ENCODE peak calls at places on chromosomes 5 and 9, in five cellular contexts. J is cardiac muscle cell, F is PC-9, B is MG63, S is PC-3. Q is an unnamed sample. For H3K36me3, the result is how much of the 10 kb centered on the place peaks cover.

GRCh38 chr5:111680737-111681413 is 76.1 kb downstream of the NREP start:
- DNase-seq in J (no peak), F (peak), B (peak), S (peak), Q (peak)

GRCh38 chr5:56359809-56360685 is 126.9 kb upstream of the ANKRD55 start:
- DNase-seq in J (no peak), F (no peak), B (no peak), S (no peak), Q (no peak)

GRCh38 chr5:140145818-140146522 is 20.2 kb downstream of the IGIP start:
- DNase-seq in J (peak), F (no peak), B (no peak), S (peak), Q (peak)

GRCh38 chr5:168883253-168883880 is 304.2 kb upstream of the PANK3 start:
- DNase-seq in J (peak), F (no peak), B (no peak), S (no peak), Q (no peak)

GRCh38 chr5:81852277-81853004 is 101.5 kb upstream of the SSBP2 start:
- DNase-seq in J (peak), F (peak), B (no peak), S (no peak), Q (no peak)

GRCh38 chr5:37490931-37491330 is 111.8 kb downstream of the WDR70 start:
- DNase-seq in J (no peak), F (no peak), B (no peak), S (no peak), Q (no peak)

GRCh38 chr5:1509346-1510085 is 14.2 kb downstream of the LPCAT1 start:
- DNase-seq in J (no peak), F (no peak), B (no peak), S (no peak), Q (no peak)

GRCh38 chr5:122292357-122292756 is 19.7 kb upstream of the SNCAIP start:
- DNase-seq in J (no peak), F (no peak), B (no peak), S (no peak), Q (no peak)

GRCh38 chr5:122458278-122458872 is 146.3 kb downstream of the SNCAIP start:
- DNase-seq in J (peak), F (no peak), B (peak), S (peak), Q (peak)

GRCh38 chr5:13866792-13867191 is 77.7 kb downstream of the DNAH5 start:
- DNase-seq in J (peak), F (no peak), B (peak), S (peak), Q (peak)

GRCh38 chr9:77224750-77225312 is 47.5 kb downstream of the VPS13A start:
- DNase-seq in J (no peak), F (no peak), B (no peak), S (no peak), Q (peak)

GRCh38 chr5:35640623-35641022 is 23.0 kb downstream of the SPEF2 start:
- DNase-seq in J (no peak), F (no peak), B (no peak), S (no peak), Q (no peak)

GRCh38 chr9:69573666-69574456 is 98.3 kb downstream of the APBA1 start:
- DNase-seq in J (no peak), F (no peak), B (no peak), S (no peak), Q (peak)

GRCh38 chr5:16810503-16810854 is 125.6 kb downstream of the MYO10 start:
- DNase-seq in J (no peak), F (no peak), B (no peak), S (no peak), Q (no peak)

GRCh38 chr5:149529463-149529862 is 21.8 kb downstream of the CSNK1A1 start:
- DNase-seq in J (no peak), F (no peak), B (no peak), S (no peak), Q (no peak)

GRCh38 chr5:181223041-181223728 is at the start of gene TRIM41:
- DNase-seq in J (peak), F (peak), B (peak), S (peak), Q (peak)

GRCh38 chr9:27108981-27109541 is at the start of gene TEK:
- DNase-seq in J (peak), F (no peak), B (no peak), S (no peak), Q (no peak)

GRCh38 chr5:31157719-31158118 is 35.8 kb upstream of the CDH6 start:
- DNase-seq in J (no peak), F (no peak), B (no peak), S (no peak), Q (no peak)

GRCh38 chr9:22415941-22416691 is 30.5 kb upstream of the DMRTA1 start:
- DNase-seq in J (no peak), F (no peak), B (no peak), S (peak), Q (no peak)

GRCh38 chr9:133100518-133101355 is 20.3 kb downstream of the RALGDS start:
- DNase-seq in J (no peak), F (no peak), B (no peak), S (no peak), Q (no peak)

GRCh38 chr9:133103987-133104505 is 17.0 kb downstream of the RALGDS start:
- DNase-seq in J (no peak), F (no peak), B (no peak), S (no peak), Q (no peak)

GRCh38 chr9:133103183-133103986 is 17.7 kb downstream of the RALGDS start:
- DNase-seq in J (peak), F (peak), B (peak), S (peak), Q (no peak)

GRCh38 chr9:133101356-133102189 is 19.5 kb downstream of the RALGDS start:
- DNase-seq in J (no peak), F (no peak), B (no peak), S (no peak), Q (no peak)

DNA sequence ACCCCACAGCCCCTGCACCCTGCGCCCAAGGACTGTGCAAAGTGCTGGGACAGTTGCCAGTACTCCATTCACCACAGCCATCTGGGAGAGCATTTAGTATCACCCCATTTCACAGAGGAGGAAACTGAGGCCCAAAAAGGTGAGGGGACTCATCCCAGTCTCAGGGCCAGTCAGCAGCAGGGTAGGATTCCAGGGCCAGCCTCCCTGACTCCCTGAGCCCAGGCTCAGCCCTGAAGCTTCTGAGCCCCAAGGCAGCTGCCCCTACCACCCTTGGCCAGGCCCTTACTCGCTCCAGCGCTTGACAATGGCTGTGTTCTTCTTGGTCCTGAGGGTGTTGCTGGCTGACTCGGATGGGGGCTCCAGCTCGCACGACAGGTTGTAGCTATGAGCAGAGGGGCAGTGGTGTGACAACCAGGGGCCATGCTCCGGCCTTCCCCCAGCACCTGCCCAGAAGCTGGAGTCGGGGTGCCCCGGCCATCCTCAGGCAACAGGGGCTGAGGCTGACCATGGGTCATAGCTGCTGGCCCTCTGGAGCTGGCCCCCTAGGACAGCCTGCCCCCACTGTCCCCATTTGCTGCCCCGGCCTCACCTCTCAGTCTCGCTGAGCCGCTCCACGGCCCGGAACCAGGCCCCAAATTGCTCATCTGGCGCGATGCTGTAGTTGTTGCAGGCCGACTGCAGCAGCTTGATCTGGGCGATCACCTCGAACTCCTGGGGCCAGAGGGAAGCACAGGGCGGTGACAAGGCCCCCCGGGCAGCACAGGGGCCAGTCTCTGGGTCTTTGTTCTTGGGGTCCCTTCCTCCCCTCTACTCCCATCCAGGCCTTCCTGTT is 18.6 kb downstream of the RALGDS start:
- DNase-seq in J (no peak), F (no peak), B (no peak), S (no peak), Q (no peak)
- H3K36me3 ChIP-seq in J (under half), F (under half), B (half or more), S (under half), Q (half or more)

GRCh38 chr9:100111235-100111634 is 12.2 kb downstream of the INVS start:
- DNase-seq in J (peak), F (no peak), B (peak), S (peak), Q (peak)
- H3K36me3 ChIP-seq in J (under half), F (under half), B (under half), S (under half), Q (under half)

GRCh38 chr5:135382131-135382530 is 16.9 kb downstream of the MACROH2A1 start:
- DNase-seq in J (no peak), F (no peak), B (no peak), S (no peak), Q (no peak)

GRCh38 chr5:135384898-135385297 is 14.1 kb downstream of the MACROH2A1 start:
- DNase-seq in J (no peak), F (no peak), B (no peak), S (no peak), Q (no peak)

GRCh38 chr5:135386096-135386495 is 12.9 kb downstream of the MACROH2A1 start:
- DNase-seq in J (no peak), F (no peak), B (peak), S (peak), Q (no peak)

GRCh38 chr5:135385576-135385975 is 13.5 kb downstream of the MACROH2A1 start:
- DNase-seq in J (no peak), F (no peak), B (no peak), S (no peak), Q (no peak)

GRCh38 chr5:135383803-135384495 is 15.1 kb downstream of the MACROH2A1 start:
- DNase-seq in J (no peak), F (no peak), B (no peak), S (no peak), Q (no peak)
- H3K36me3 ChIP-seq in J (under half), F (under half), B (half or more), S (half or more), Q (under half)

GRCh38 chr9:83980395-83981125 is at the start of gene RMI1:
- DNase-seq in J (peak), F (peak), B (peak), S (peak), Q (peak)

GRCh38 chr9:83976372-83976771 is 3.6 kb downstream of the HNRNPK start:
- DNase-seq in J (no peak), F (no peak), B (no peak), S (no peak), Q (no peak)

GRCh38 chr9:83978992-83979811 is 813 bp downstream of the HNRNPK start:
- DNase-seq in J (peak), F (peak), B (peak), S (peak), Q (peak)

GRCh38 chr9:83979812-83980394 is at the start of gene HNRNPK:
- DNase-seq in J (peak), F (peak), B (peak), S (peak), Q (peak)

DNA sequence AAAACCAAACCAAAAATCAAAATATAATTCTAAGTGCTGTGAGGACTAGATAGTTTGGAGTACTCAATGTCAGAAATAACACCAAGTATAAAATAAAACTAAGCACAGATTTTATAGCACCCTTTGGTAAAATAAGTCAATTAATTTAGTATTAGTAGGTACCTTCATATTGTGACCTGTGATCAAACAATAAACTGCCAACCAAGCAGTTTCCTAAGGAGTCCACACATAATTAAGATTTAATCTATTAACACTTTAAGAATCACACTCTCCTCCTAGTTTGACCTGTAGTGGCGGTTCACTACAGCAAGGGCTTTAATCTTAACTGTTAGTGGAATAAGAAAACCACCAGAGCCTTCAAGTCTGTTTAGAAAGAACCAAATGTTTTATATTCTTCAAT is 2.8 kb downstream of the HNRNPK start:
- DNase-seq in J (no peak), F (no peak), B (no peak), S (no peak), Q (no peak)
- H3K36me3 ChIP-seq in J (half or more), F (half or more), B (half or more), S (half or more), Q (half or more)

GRCh38 chr5:154800582-154800981 is 45.4 kb downstream of the LARP1 start:
- DNase-seq in J (peak), F (no peak), B (no peak), S (no peak), Q (no peak)
- H3K36me3 ChIP-seq in J (half or more), F (half or more), B (half or more), S (half or more), Q (half or more)

GRCh38 chr5:96708600-96708999 is 46.4 kb downstream of the CAST start:
- DNase-seq in J (no peak), F (peak), B (no peak), S (no peak), Q (no peak)
- H3K36me3 ChIP-seq in J (under half), F (under half), B (under half), S (under half), Q (under half)

GRCh38 chr5:76689321-76690026 is 26.5 kb upstream of the F2R start:
- DNase-seq in J (no peak), F (peak), B (no peak), S (peak), Q (peak)
- H3K36me3 ChIP-seq in J (under half), F (under half), B (under half), S (under half), Q (under half)

Q was measured in brain microvascular endothelial cell.